ENCODE peak calls at places on chromosomes 7 and 10, in seven cellular contexts. V is activated CD8-positive, alpha-beta memory T cell treated with anti-CD3 and anti-CD28 coated beads, Interleukin-2, amount 10 ng/mL, durations not matched to agents 7 days and 5 days; H is ELR; Z is activated naive CD4-positive, alpha-beta T cell; K is left ventricle myocardium superior; J is WERI-Rb-1; R is H9. B is an unnamed sample.

GRCh38 chr7:66627876-66628360 is 763 bp upstream of the KCTD7 start:
- DNase-seq in V (no peak), H (no peak), Z (no peak), K (no peak), J (no peak), R (no peak), B (no peak)

GRCh38 chr10:113820507-113820906 is 33.4 kb downstream of the DCLRE1A start:
- DNase-seq in V (no peak), H (peak; percentile 10), Z (no peak), K (no peak), J (peak; percentile 39), R (peak; percentile 41), B (peak; percentile 52)

GRCh38 chr7:99399597-99399996 is 8.8 kb downstream of the PDAP1 start:
- DNase-seq in V (no peak), H (no peak), Z (no peak), K (no peak), J (no peak), R (no peak), B (no peak)

GRCh38 chr7:13933106-13933505 is 56.4 kb downstream of the ETV1 start:
- DNase-seq in V (no peak), H (no peak), Z (no peak), K (no peak), J (no peak), R (no peak), B (no peak)

GRCh38 chr10:132632091-132632561 is 94.5 kb downstream of the INPP5A start:
- DNase-seq in V (no peak), H (no peak), Z (no peak), K (peak; percentile 89), J (no peak), R (no peak), B (peak; percentile 6)

GRCh38 chr7:22802426-22802825 is 20.2 kb downstream of the TOMM7 start:
- DNase-seq in V (no peak), H (no peak), Z (no peak), K (no peak), J (no peak), R (peak; percentile 77), B (peak; percentile 54)

GRCh38 chr10:72794260-72794659 is 99.3 kb upstream of the OIT3 start:
- DNase-seq in V (no peak), H (peak; percentile 53), Z (no peak), K (no peak), J (no peak), R (no peak), B (no peak)

GRCh38 chr10:28991738-28992270 is 297.1 kb upstream of the LYZL1 start:
- DNase-seq in V (peak; percentile 41), H (peak; percentile 42), Z (no peak), K (peak; percentile 47), J (peak; percentile 39), R (peak; percentile 65), B (peak; percentile 79)

GRCh38 chr7:66778201-66778600 is 37.7 kb downstream of the RABGEF1 start:
- DNase-seq in V (no peak), H (peak; percentile 21), Z (no peak), K (no peak), J (no peak), R (no peak), B (no peak)

GRCh38 chr7:99002146-99002826 is 124.0 kb downstream of the TRRAP start:
- DNase-seq in V (no peak), H (no peak), Z (no peak), K (no peak), J (no peak), R (no peak), B (no peak)

GRCh38 chr7:73626814-73627213 is 2.5 kb upstream of the MLXIPL start:
- DNase-seq in V (no peak), H (no peak), Z (no peak), K (no peak), J (no peak), R (no peak), B (no peak)

GRCh38 chr7:102008535-102009262 is 191.3 kb downstream of the CUX1 start:
- DNase-seq in V (no peak), H (no peak), Z (no peak), K (no peak), J (no peak), R (no peak), B (no peak)

GRCh38 chr7:27608776-27609495 is 53.7 kb downstream of the HIBADH start:
- DNase-seq in V (no peak), H (peak; percentile 14), Z (no peak), K (no peak), J (no peak), R (no peak), B (no peak)

GRCh38 chr10:63919576-63920279 is 398.5 kb downstream of the REEP3 start:
- DNase-seq in V (no peak), H (no peak), Z (no peak), K (no peak), J (peak; percentile 31), R (no peak), B (no peak)

GRCh38 chr10:44426247-44427034 is 41.5 kb upstream of the CXCL12 start:
- DNase-seq in V (no peak), H (no peak), Z (no peak), K (no peak), J (no peak), R (no peak), B (no peak)

GRCh38 chr10:51369903-51370302 is 295.6 kb downstream of the PRKG1 start:
- DNase-seq in V (no peak), H (peak; percentile 15), Z (no peak), K (no peak), J (no peak), R (no peak), B (no peak)

GRCh38 chr10:77105756-77106155 is 531.9 kb downstream of the KCNMA1 start:
- DNase-seq in V (no peak), H (no peak), Z (no peak), K (no peak), J (no peak), R (no peak), B (no peak)

GRCh38 chr10:35971397-35971796 is 329.3 kb upstream of the FZD8 start:
- DNase-seq in V (no peak), H (no peak), Z (no peak), K (no peak), J (no peak), R (no peak), B (no peak)

GRCh38 chr10:78433722-78434535 is 400.3 kb downstream of the RPS24 start:
- DNase-seq in V (no peak), H (no peak), Z (no peak), K (peak; percentile 48), J (peak; percentile 92), R (no peak), B (no peak)

GRCh38 chr7:108071551-108071950 is 58.6 kb downstream of the LAMB4 start:
- DNase-seq in V (no peak), H (no peak), Z (no peak), K (no peak), J (peak; percentile 59), R (no peak), B (no peak)

GRCh38 chr7:17770710-17771375 is 169.5 kb downstream of the SNX13 start:
- DNase-seq in V (no peak), H (no peak), Z (no peak), K (no peak), J (no peak), R (no peak), B (no peak)

GRCh38 chr10:22445460-22445859 is 100.2 kb downstream of the SPAG6 start:
- DNase-seq in V (no peak), H (no peak), Z (no peak), K (no peak), J (no peak), R (no peak), B (no peak)

GRCh38 chr7:135210818-135211178 is 528 bp downstream of the WDR91 start:
- DNase-seq in V (no peak), H (peak; percentile 26), Z (no peak), K (no peak), J (no peak), R (no peak), B (no peak)

GRCh38 chr7:46680147-46680546 is 759.1 kb upstream of the IGFBP3 start:
- DNase-seq in V (no peak), H (no peak), Z (no peak), K (no peak), J (no peak), R (no peak), B (no peak)

GRCh38 chr7:115680921-115681320 is 349.6 kb downstream of the TFEC start:
- DNase-seq in V (no peak), H (no peak), Z (no peak), K (no peak), J (peak; percentile 52), R (peak; percentile 29), B (no peak)

GRCh38 chr10:15344876-15345285 is 26.2 kb downstream of the FAM171A1 start:
- DNase-seq in V (no peak), H (no peak), Z (no peak), K (no peak), J (no peak), R (no peak), B (no peak)

GRCh38 chr10:18140149-18140956 is at the start of gene CACNB2:
- DNase-seq in V (no peak), H (peak; percentile 23), Z (no peak), K (peak; percentile 86), J (peak; percentile 67), R (peak; percentile 60), B (peak; percentile 70)

GRCh38 chr10:95297402-95297801 is 6.6 kb upstream of the PDLIM1 start:
- DNase-seq in V (no peak), H (no peak), Z (no peak), K (no peak), J (no peak), R (no peak), B (no peak)

GRCh38 chr7:98922392-98923107 is 44.2 kb downstream of the TRRAP start:
- DNase-seq in V (no peak), H (no peak), Z (no peak), K (no peak), J (no peak), R (no peak), B (no peak)

GRCh38 chr7:18495412-18496335 is at the start of gene HDAC9:
- DNase-seq in V (no peak), H (peak; percentile 72), Z (no peak), K (peak; percentile 34), J (peak; percentile 62), R (peak; percentile 66), B (peak; percentile 32)

GRCh38 chr7:33379891-33380525 is 250.6 kb downstream of the BBS9 start:
- DNase-seq in V (no peak), H (no peak), Z (no peak), K (no peak), J (no peak), R (no peak), B (no peak)

GRCh38 chr7:7424151-7424873 is 111.4 kb downstream of the COL28A1 start:
- DNase-seq in V (peak; percentile 65), H (peak; percentile 86), Z (no peak), K (peak; percentile 46), J (peak; percentile 77), R (peak; percentile 61), B (peak; percentile 60)